ENCODE peak calls at places on chromosomes 5 and 9, in ten cellular contexts. T is activated CD8-positive, alpha-beta memory T cell treated with anti-CD3 and anti-CD28 coated beads for 24 hours; N is fibroblast of the aortic adventitia; X is H54; H is choroid plexus epithelial cell; C is NCI-H345; D is COR-L47; M is CD4-positive, CD25-positive, alpha-beta regulatory T cell; L is AG08395; Z is H9. R is an unnamed sample.
A peak's percentile ranks its signal among the peaks of the same experiment; 100 is the strongest.

GRCh38 chr9:134350416-134350994 is 24.2 kb downstream of the RXRA start:
- DNase-seq in T (no peak), N (no peak), X (no peak), H (no peak), C (no peak), D (no peak), M (no peak), L (no peak), Z (no peak), R (no peak)

GRCh38 chr9:35553670-35554543 is 51.2 kb upstream of the TESK1 start:
- DNase-seq in T (no peak), N (peak; percentile 88), X (peak; percentile 60), H (peak; percentile 89), C (no peak), D (peak; percentile 26), M (peak; percentile 32), L (peak; percentile 85), Z (peak; percentile 70), R (peak; percentile 30)

GRCh38 chr5:429453-430188 is 13.4 kb upstream of the EXOC3 start:
- DNase-seq in T (no peak), N (peak; percentile 80), X (no peak), H (peak; percentile 71), C (peak; percentile 74), D (peak; percentile 60), M (no peak), L (peak; percentile 87), Z (peak; percentile 31), R (no peak)

GRCh38 chr5:109690456-109691247 is 925 bp downstream of the MAN2A1 start:
- DNase-seq in T (peak; percentile 79), N (peak; percentile 84), X (peak; percentile 21), H (peak; percentile 94), C (peak; percentile 55), D (peak; percentile 48), M (peak; percentile 74), L (peak; percentile 70), Z (peak; percentile 37), R (peak; percentile 53)

GRCh38 chr5:125229556-125229955 is 483.1 kb upstream of the ZNF608 start:
- DNase-seq in T (no peak), N (no peak), X (no peak), H (no peak), C (no peak), D (no peak), M (no peak), L (no peak), Z (no peak), R (no peak)

GRCh38 chr5:81604193-81604592 is 146.7 kb downstream of the SSBP2 start:
- DNase-seq in T (no peak), N (no peak), X (no peak), H (no peak), C (no peak), D (no peak), M (no peak), L (no peak), Z (no peak), R (no peak)

GRCh38 chr9:68739631-68740174 is 34.7 kb downstream of the PIP5K1B start:
- DNase-seq in T (no peak), N (no peak), X (no peak), H (peak; percentile 2), C (no peak), D (no peak), M (no peak), L (no peak), Z (no peak), R (no peak)

GRCh38 chr5:98108497-98108896 is 665.0 kb upstream of the RGMB start:
- DNase-seq in T (no peak), N (peak; percentile 83), X (no peak), H (peak; percentile 88), C (no peak), D (no peak), M (no peak), L (peak; percentile 40), Z (no peak), R (no peak)

GRCh38 chr5:37520811-37521210 is 141.7 kb downstream of the WDR70 start:
- DNase-seq in T (no peak), N (no peak), X (no peak), H (no peak), C (no peak), D (no peak), M (no peak), L (no peak), Z (no peak), R (no peak)

R was measured in germinal center.